ENCODE peak calls at places on chromosomes 3 and 15, in ten cellular contexts. Y is Calu3, G is nephron progenitor cell, Z is heart right ventricle, T is GM12864, Q is A673, U is GM12865, H is GM10248, P is spleen, I is fibroblast of lung. W is an unnamed sample.

GRCh38 chr15:71743861-71744382 is 66.4 kb upstream of the NR2E3 start:
- DNase-seq in Q (peak; percentile 68), G (peak; percentile 72), P (no peak), I (peak; percentile 63), T (no peak), H (peak; percentile 65), Y (peak; percentile 77), U (peak; percentile 68), Z (no peak), W (peak; percentile 71)

GRCh38 chr15:85772668-85773067 is 22.1 kb downstream of the KLHL25 start:
- DNase-seq in U (no peak), P (no peak), Q (no peak), G (no peak), H (no peak), Z (peak; percentile 61), I (no peak), T (no peak), Y (no peak), W (no peak)

GRCh38 chr3:106510206-106510605 is 641.4 kb upstream of the CBLB start:
- DNase-seq in I (peak; percentile 61), Y (no peak), T (no peak), G (no peak), Z (no peak), U (no peak), H (no peak), Q (no peak), P (no peak), W (no peak)

GRCh38 chr3:123193448-123194101 is 8.2 kb upstream of the SEC22A start:
- DNase-seq in U (no peak), P (no peak), Q (no peak), Y (no peak), Z (no peak), H (no peak), T (no peak), G (no peak), I (no peak), W (no peak)

GRCh38 chr3:149114458-149114857 is 15.0 kb upstream of the HPS3 start:
- DNase-seq in U (no peak), Z (no peak), I (no peak), Q (no peak), T (no peak), G (no peak), Y (no peak), H (no peak), P (no peak), W (no peak)

GRCh38 chr15:38514601-38515000 is 50.0 kb downstream of the RASGRP1 start:
- DNase-seq in P (no peak), G (peak; percentile 21), Y (no peak), I (no peak), U (peak; percentile 77), T (no peak), Q (no peak), H (peak; percentile 13), Z (no peak), W (no peak)

GRCh38 chr3:32815812-32816438 is 1.9 kb upstream of the TRIM71 start:
- DNase-seq in P (no peak), Z (no peak), U (no peak), Y (no peak), H (no peak), T (no peak), Q (no peak), G (peak; percentile 43), I (no peak), W (no peak)

GRCh38 chr3:61315874-61316273 is 64.6 kb upstream of the FHIT start:
- DNase-seq in Y (no peak), Q (no peak), G (peak; percentile 56), H (no peak), T (no peak), Z (no peak), U (peak; percentile 2), I (no peak), P (no peak), W (no peak)

GRCh38 chr3:12893247-12893646 is 51.9 kb upstream of the RPL32 start:
- DNase-seq in Q (no peak), P (no peak), I (no peak), Z (no peak), H (no peak), G (no peak), T (no peak), U (no peak), Y (no peak), W (no peak)

GRCh38 chr3:46914849-46915248 is 37.3 kb downstream of the PTH1R start:
- DNase-seq in T (no peak), P (peak; percentile 20), Y (no peak), I (no peak), U (no peak), H (no peak), Q (no peak), Z (no peak), G (no peak), W (no peak)

GRCh38 chr3:13863929-13864595 is 15.8 kb downstream of the WNT7A start:
- DNase-seq in P (peak; percentile 38), T (no peak), Z (no peak), H (no peak), Q (no peak), G (no peak), Y (no peak), I (no peak), U (no peak), W (no peak)

GRCh38 chr15:33559207-33559890 is 248.6 kb downstream of the RYR3 start:
- DNase-seq in P (no peak), H (no peak), Q (no peak), U (no peak), Z (no peak), I (no peak), G (no peak), T (no peak), Y (no peak), W (no peak)

GRCh38 chr15:32927124-32927523 is 209.3 kb downstream of the GREM1 start:
- DNase-seq in P (no peak), Y (no peak), T (no peak), H (no peak), U (no peak), I (no peak), Z (no peak), Q (no peak), G (no peak), W (no peak)

GRCh38 chr3:62113092-62113491 is 260.3 kb downstream of the FEZF2 start:
- DNase-seq in T (no peak), H (no peak), U (no peak), Z (no peak), P (no peak), G (no peak), Y (no peak), Q (no peak), I (no peak), W (no peak)

DNA sequence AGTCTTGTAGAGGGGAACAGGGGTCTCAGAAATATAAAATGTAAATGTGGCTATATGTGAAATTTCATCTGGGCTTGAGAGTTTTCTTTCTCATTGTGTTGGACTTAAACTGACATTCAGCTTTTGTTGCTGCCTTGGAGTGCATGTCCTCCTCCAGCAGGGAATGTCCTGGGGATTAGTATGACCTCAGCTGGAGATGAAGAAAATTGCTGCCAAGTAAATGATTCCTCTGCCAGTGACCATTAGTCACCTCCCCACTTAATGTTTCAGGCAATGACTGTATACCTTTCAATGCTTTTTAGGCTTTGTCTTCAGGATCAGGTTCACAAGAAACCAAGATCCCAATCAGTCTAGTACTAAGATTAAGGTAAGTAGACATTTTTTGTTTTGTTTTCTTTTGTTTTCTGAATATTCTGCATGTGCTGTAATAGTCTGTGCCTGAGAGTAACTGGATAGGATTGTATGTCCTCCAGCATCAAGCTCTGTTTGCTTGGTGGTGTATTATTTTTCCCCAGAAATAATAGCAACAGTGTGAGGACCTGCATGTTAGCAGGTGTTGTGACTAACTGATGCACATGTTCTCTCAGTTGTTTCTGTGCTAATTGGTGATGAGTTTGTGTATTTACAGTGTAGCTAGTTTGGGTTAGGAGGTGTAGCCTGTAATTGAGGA is 18.1 kb upstream of the SLC22A13 start:
- DNase-seq in H (no peak), P (no peak), G (no peak), T (no peak), Z (no peak), U (no peak), Q (peak; percentile 10), Y (peak; percentile 15), I (peak; percentile 88), W (no peak)
- TF ChIP-seq CTCF in H (no peak), P (no peak), G (no peak), T (no peak), Z (peak; percentile 21), U (no peak), Q (no peak), Y (no peak), I (peak; percentile 51), W (no peak)

GRCh38 chr3:4670352-4670751 is 177.2 kb downstream of the ITPR1 start:
- DNase-seq in T (no peak), H (no peak), I (no peak), P (no peak), G (no peak), Y (no peak), Z (no peak), Q (peak; percentile 12), U (peak; percentile 10), W (no peak)
- TF ChIP-seq CTCF in T (peak; percentile 30), H (no peak), I (peak; percentile 39), P (no peak), G (peak; percentile 8), Y (no peak), Z (no peak), Q (peak; percentile 51), U (peak; percentile 9), W (no peak)

GRCh38 chr3:11407644-11408043 is 135.4 kb downstream of the ATG7 start:
- DNase-seq in H (no peak), G (no peak), I (no peak), T (no peak), U (no peak), Q (no peak), Y (no peak), Z (no peak), P (no peak), W (no peak)

GRCh38 chr3:11410564-11410963 is 138.4 kb downstream of the ATG7 start:
- DNase-seq in Q (no peak), H (no peak), Z (no peak), Y (no peak), T (no peak), U (no peak), G (no peak), I (no peak), P (no peak), W (no peak)

GRCh38 chr3:11415099-11415498 is 142.9 kb downstream of the ATG7 start:
- DNase-seq in I (no peak), T (no peak), G (no peak), H (no peak), Q (no peak), U (no peak), P (no peak), Y (no peak), Z (no peak), W (no peak)

GRCh38 chr3:11411956-11412355 is 139.8 kb downstream of the ATG7 start:
- DNase-seq in G (no peak), Z (no peak), Y (no peak), U (no peak), T (no peak), Q (no peak), P (no peak), I (no peak), H (no peak), W (no peak)

GRCh38 chr3:11413071-11413470 is 140.9 kb downstream of the ATG7 start:
- DNase-seq in Q (no peak), Y (no peak), T (no peak), P (no peak), Z (no peak), H (no peak), U (no peak), I (no peak), G (no peak), W (no peak)
- TF ChIP-seq CTCF in Q (no peak), Y (no peak), T (no peak), P (no peak), Z (no peak), H (no peak), U (no peak), I (no peak), G (no peak), W (no peak)

GRCh38 chr15:100914876-100915275 is 4.3 kb upstream of the LRRK1 start:
- DNase-seq in I (peak; percentile 15), P (no peak), Y (no peak), Q (no peak), T (no peak), H (no peak), G (no peak), Z (no peak), U (no peak), W (no peak)
- TF ChIP-seq CTCF in I (peak; percentile 38), P (no peak), Y (no peak), Q (peak; percentile 33), T (no peak), H (no peak), G (peak; percentile 23), Z (no peak), U (no peak), W (no peak)